ENCODE peak calls at places on chromosomes 1 and 21, in nine cellular contexts. One of them, this sample, is unnamed.

GRCh38 chr1:209549384-209550001 is 34.0 kb upstream of the CAMK1G start:
- DNase-seq in AG09309: no peak
- DNase-seq in dorsolateral prefrontal cortex: no peak
- DNase-seq in breast epithelium: no peak
- DNase-seq in T follicular helper cell: no peak
- DNase-seq in NCI-H1105 treated with DMSO at 0.1 percent for 48 hours: peak
- DNase-seq in GM12878: no peak
- DNase-seq in head of caudate nucleus: no peak
- DNase-seq in NCI-H187 treated with DMSO at 0.1 percent for 48 hours: no peak
- DNase-seq in this sample: no peak

GRCh38 chr1:208089151-208089550 is 155.0 kb downstream of the PLXNA2 start:
- DNase-seq in AG09309: no peak
- DNase-seq in dorsolateral prefrontal cortex: no peak
- DNase-seq in breast epithelium: no peak
- DNase-seq in T follicular helper cell: no peak
- DNase-seq in NCI-H1105 treated with DMSO at 0.1 percent for 48 hours: no peak
- DNase-seq in GM12878: no peak
- DNase-seq in head of caudate nucleus: no peak
- DNase-seq in NCI-H187 treated with DMSO at 0.1 percent for 48 hours: no peak
- DNase-seq in this sample: no peak

GRCh38 chr1:33153650-33154049 is 28.2 kb downstream of the TRIM62 start:
- DNase-seq in AG09309: no peak
- DNase-seq in dorsolateral prefrontal cortex: no peak
- DNase-seq in breast epithelium: no peak
- DNase-seq in T follicular helper cell: no peak
- DNase-seq in NCI-H1105 treated with DMSO at 0.1 percent for 48 hours: no peak
- DNase-seq in GM12878: no peak
- DNase-seq in head of caudate nucleus: no peak
- DNase-seq in NCI-H187 treated with DMSO at 0.1 percent for 48 hours: no peak
- DNase-seq in this sample: no peak

GRCh38 chr1:244046907-244047738 is 4.0 kb upstream of the ZBTB18 start:
- DNase-seq in AG09309: no peak
- DNase-seq in dorsolateral prefrontal cortex: no peak
- DNase-seq in breast epithelium: no peak
- DNase-seq in T follicular helper cell: peak
- DNase-seq in NCI-H1105 treated with DMSO at 0.1 percent for 48 hours: no peak
- DNase-seq in GM12878: peak
- DNase-seq in head of caudate nucleus: no peak
- DNase-seq in NCI-H187 treated with DMSO at 0.1 percent for 48 hours: no peak
- DNase-seq in this sample: peak

GRCh38 chr1:89724369-89725015 is 91.6 kb downstream of the LRRC8C start:
- DNase-seq in AG09309: no peak
- DNase-seq in dorsolateral prefrontal cortex: no peak
- DNase-seq in breast epithelium: no peak
- DNase-seq in T follicular helper cell: no peak
- DNase-seq in NCI-H1105 treated with DMSO at 0.1 percent for 48 hours: no peak
- DNase-seq in GM12878: peak
- DNase-seq in head of caudate nucleus: no peak
- DNase-seq in NCI-H187 treated with DMSO at 0.1 percent for 48 hours: no peak
- DNase-seq in this sample: no peak

GRCh38 chr21:21101911-21102310 is 103.7 kb downstream of the NCAM2 start:
- DNase-seq in AG09309: no peak
- DNase-seq in dorsolateral prefrontal cortex: no peak
- DNase-seq in breast epithelium: no peak
- DNase-seq in T follicular helper cell: no peak
- DNase-seq in NCI-H1105 treated with DMSO at 0.1 percent for 48 hours: peak
- DNase-seq in GM12878: no peak
- DNase-seq in head of caudate nucleus: no peak
- DNase-seq in NCI-H187 treated with DMSO at 0.1 percent for 48 hours: no peak
- DNase-seq in this sample: peak

GRCh38 chr1:233394860-233395717 is 67.6 kb downstream of the MAP3K21 start:
- DNase-seq in AG09309: peak
- DNase-seq in dorsolateral prefrontal cortex: no peak
- DNase-seq in breast epithelium: no peak
- DNase-seq in T follicular helper cell: no peak
- DNase-seq in NCI-H1105 treated with DMSO at 0.1 percent for 48 hours: peak
- DNase-seq in GM12878: no peak
- DNase-seq in head of caudate nucleus: no peak
- DNase-seq in NCI-H187 treated with DMSO at 0.1 percent for 48 hours: no peak
- DNase-seq in this sample: peak

GRCh38 chr1:197200468-197200899 is 54.0 kb upstream of the ASPM start:
- DNase-seq in AG09309: no peak
- DNase-seq in dorsolateral prefrontal cortex: no peak
- DNase-seq in breast epithelium: no peak
- DNase-seq in T follicular helper cell: no peak
- DNase-seq in NCI-H1105 treated with DMSO at 0.1 percent for 48 hours: peak
- DNase-seq in GM12878: no peak
- DNase-seq in head of caudate nucleus: peak
- DNase-seq in NCI-H187 treated with DMSO at 0.1 percent for 48 hours: no peak
- DNase-seq in this sample: peak

GRCh38 chr1:224666078-224666477 is 50.0 kb downstream of the CNIH3 start:
- DNase-seq in AG09309: no peak
- DNase-seq in dorsolateral prefrontal cortex: no peak
- DNase-seq in breast epithelium: no peak
- DNase-seq in T follicular helper cell: no peak
- DNase-seq in NCI-H1105 treated with DMSO at 0.1 percent for 48 hours: no peak
- DNase-seq in GM12878: no peak
- DNase-seq in head of caudate nucleus: no peak
- DNase-seq in NCI-H187 treated with DMSO at 0.1 percent for 48 hours: no peak
- DNase-seq in this sample: no peak

GRCh38 chr1:22665752-22666151 is 12.7 kb downstream of the C1QB start:
- DNase-seq in AG09309: no peak
- DNase-seq in dorsolateral prefrontal cortex: no peak
- DNase-seq in breast epithelium: no peak
- DNase-seq in T follicular helper cell: no peak
- DNase-seq in NCI-H1105 treated with DMSO at 0.1 percent for 48 hours: no peak
- DNase-seq in GM12878: no peak
- DNase-seq in head of caudate nucleus: no peak
- DNase-seq in NCI-H187 treated with DMSO at 0.1 percent for 48 hours: no peak
- DNase-seq in this sample: peak

GRCh38 chr1:41383094-41383852 is 22.0 kb downstream of the FOXO6 start:
- DNase-seq in AG09309: peak
- DNase-seq in dorsolateral prefrontal cortex: no peak
- DNase-seq in breast epithelium: no peak
- DNase-seq in T follicular helper cell: no peak
- DNase-seq in NCI-H1105 treated with DMSO at 0.1 percent for 48 hours: no peak
- DNase-seq in GM12878: no peak
- DNase-seq in head of caudate nucleus: no peak
- DNase-seq in NCI-H187 treated with DMSO at 0.1 percent for 48 hours: no peak
- DNase-seq in this sample: no peak

GRCh38 chr1:19704247-19705113 is 39.8 kb downstream of the HTR6 start:
- DNase-seq in AG09309: peak
- DNase-seq in dorsolateral prefrontal cortex: peak
- DNase-seq in breast epithelium: peak
- DNase-seq in T follicular helper cell: peak
- DNase-seq in NCI-H1105 treated with DMSO at 0.1 percent for 48 hours: peak
- DNase-seq in GM12878: no peak
- DNase-seq in head of caudate nucleus: peak
- DNase-seq in NCI-H187 treated with DMSO at 0.1 percent for 48 hours: no peak
- DNase-seq in this sample: peak

GRCh38 chr1:206589206-206589605 is 23.1 kb downstream of the EIF2D start:
- DNase-seq in AG09309: peak
- DNase-seq in dorsolateral prefrontal cortex: no peak
- DNase-seq in breast epithelium: no peak
- DNase-seq in T follicular helper cell: no peak
- DNase-seq in NCI-H1105 treated with DMSO at 0.1 percent for 48 hours: no peak
- DNase-seq in GM12878: no peak
- DNase-seq in head of caudate nucleus: no peak
- DNase-seq in NCI-H187 treated with DMSO at 0.1 percent for 48 hours: no peak
- DNase-seq in this sample: no peak

GRCh38 chr1:64038965-64039926 is 164.2 kb upstream of the UBE2U start:
- DNase-seq in AG09309: peak
- DNase-seq in dorsolateral prefrontal cortex: peak
- DNase-seq in breast epithelium: peak
- DNase-seq in T follicular helper cell: no peak
- DNase-seq in NCI-H1105 treated with DMSO at 0.1 percent for 48 hours: peak
- DNase-seq in GM12878: no peak
- DNase-seq in head of caudate nucleus: no peak
- DNase-seq in NCI-H187 treated with DMSO at 0.1 percent for 48 hours: no peak
- DNase-seq in this sample: peak

GRCh38 chr1:6365047-6365446 is 28.5 kb downstream of the ACOT7 start:
- DNase-seq in AG09309: no peak
- DNase-seq in dorsolateral prefrontal cortex: no peak
- DNase-seq in breast epithelium: no peak
- DNase-seq in T follicular helper cell: peak
- DNase-seq in NCI-H1105 treated with DMSO at 0.1 percent for 48 hours: no peak
- DNase-seq in GM12878: no peak
- DNase-seq in head of caudate nucleus: no peak
- DNase-seq in NCI-H187 treated with DMSO at 0.1 percent for 48 hours: no peak
- DNase-seq in this sample: no peak

GRCh38 chr1:243343970-243344749 is 88.3 kb downstream of the SDCCAG8 start:
- DNase-seq in AG09309: no peak
- DNase-seq in dorsolateral prefrontal cortex: no peak
- DNase-seq in breast epithelium: no peak
- DNase-seq in T follicular helper cell: no peak
- DNase-seq in NCI-H1105 treated with DMSO at 0.1 percent for 48 hours: peak
- DNase-seq in GM12878: peak
- DNase-seq in head of caudate nucleus: no peak
- DNase-seq in NCI-H187 treated with DMSO at 0.1 percent for 48 hours: no peak
- DNase-seq in this sample: peak

GRCh38 chr1:205358579-205358978 is 1.9 kb upstream of the KLHDC8A start:
- DNase-seq in AG09309: no peak
- DNase-seq in dorsolateral prefrontal cortex: no peak
- DNase-seq in breast epithelium: no peak
- DNase-seq in T follicular helper cell: no peak
- DNase-seq in NCI-H1105 treated with DMSO at 0.1 percent for 48 hours: no peak
- DNase-seq in GM12878: no peak
- DNase-seq in head of caudate nucleus: no peak
- DNase-seq in NCI-H187 treated with DMSO at 0.1 percent for 48 hours: no peak
- DNase-seq in this sample: no peak

GRCh38 chr1:8396912-8397406 is 79.0 kb downstream of the SLC45A1 start:
- DNase-seq in AG09309: peak
- DNase-seq in dorsolateral prefrontal cortex: no peak
- DNase-seq in breast epithelium: no peak
- DNase-seq in T follicular helper cell: no peak
- DNase-seq in NCI-H1105 treated with DMSO at 0.1 percent for 48 hours: no peak
- DNase-seq in GM12878: peak
- DNase-seq in head of caudate nucleus: no peak
- DNase-seq in NCI-H187 treated with DMSO at 0.1 percent for 48 hours: no peak
- DNase-seq in this sample: no peak

GRCh38 chr1:205047764-205048231 is 4.8 kb downstream of the CNTN2 start:
- DNase-seq in AG09309: no peak
- DNase-seq in dorsolateral prefrontal cortex: no peak
- DNase-seq in breast epithelium: no peak
- DNase-seq in T follicular helper cell: no peak
- DNase-seq in NCI-H1105 treated with DMSO at 0.1 percent for 48 hours: no peak
- DNase-seq in GM12878: no peak
- DNase-seq in head of caudate nucleus: no peak
- DNase-seq in NCI-H187 treated with DMSO at 0.1 percent for 48 hours: no peak
- DNase-seq in this sample: no peak

GRCh38 chr1:152880907-152881306 is 2.8 kb downstream of the SMCP start:
- DNase-seq in AG09309: no peak
- DNase-seq in dorsolateral prefrontal cortex: no peak
- DNase-seq in breast epithelium: no peak
- DNase-seq in T follicular helper cell: no peak
- DNase-seq in NCI-H1105 treated with DMSO at 0.1 percent for 48 hours: no peak
- DNase-seq in GM12878: peak
- DNase-seq in head of caudate nucleus: no peak
- DNase-seq in NCI-H187 treated with DMSO at 0.1 percent for 48 hours: no peak
- DNase-seq in this sample: no peak

GRCh38 chr1:41417746-41418145 is 56.5 kb downstream of the FOXO6 start:
- DNase-seq in AG09309: no peak
- DNase-seq in dorsolateral prefrontal cortex: no peak
- DNase-seq in breast epithelium: no peak
- DNase-seq in T follicular helper cell: no peak
- DNase-seq in NCI-H1105 treated with DMSO at 0.1 percent for 48 hours: no peak
- DNase-seq in GM12878: no peak
- DNase-seq in head of caudate nucleus: no peak
- DNase-seq in NCI-H187 treated with DMSO at 0.1 percent for 48 hours: no peak
- DNase-seq in this sample: no peak

GRCh38 chr1:56404066-56404465 is 175.3 kb downstream of the PLPP3 start:
- DNase-seq in AG09309: no peak
- DNase-seq in dorsolateral prefrontal cortex: no peak
- DNase-seq in breast epithelium: no peak
- DNase-seq in T follicular helper cell: no peak
- DNase-seq in NCI-H1105 treated with DMSO at 0.1 percent for 48 hours: no peak
- DNase-seq in GM12878: no peak
- DNase-seq in head of caudate nucleus: no peak
- DNase-seq in NCI-H187 treated with DMSO at 0.1 percent for 48 hours: no peak
- DNase-seq in this sample: no peak

GRCh38 chr1:70487910-70488665 is 77.0 kb downstream of the CTH start:
- DNase-seq in AG09309: no peak
- DNase-seq in dorsolateral prefrontal cortex: no peak
- DNase-seq in breast epithelium: no peak
- DNase-seq in T follicular helper cell: no peak
- DNase-seq in NCI-H1105 treated with DMSO at 0.1 percent for 48 hours: no peak
- DNase-seq in GM12878: peak
- DNase-seq in head of caudate nucleus: no peak
- DNase-seq in NCI-H187 treated with DMSO at 0.1 percent for 48 hours: no peak
- DNase-seq in this sample: peak

GRCh38 chr1:211579434-211580302 is 707 bp upstream of the SLC30A1 start:
- DNase-seq in AG09309: no peak
- DNase-seq in dorsolateral prefrontal cortex: peak
- DNase-seq in breast epithelium: no peak
- DNase-seq in T follicular helper cell: no peak
- DNase-seq in NCI-H1105 treated with DMSO at 0.1 percent for 48 hours: peak
- DNase-seq in GM12878: no peak
- DNase-seq in head of caudate nucleus: no peak
- DNase-seq in NCI-H187 treated with DMSO at 0.1 percent for 48 hours: no peak
- DNase-seq in this sample: peak

GRCh38 chr1:184883304-184883815 is 90.9 kb downstream of the NIBAN1 start:
- DNase-seq in AG09309: no peak
- DNase-seq in dorsolateral prefrontal cortex: no peak
- DNase-seq in breast epithelium: no peak
- DNase-seq in T follicular helper cell: no peak
- DNase-seq in NCI-H1105 treated with DMSO at 0.1 percent for 48 hours: no peak
- DNase-seq in GM12878: no peak
- DNase-seq in head of caudate nucleus: no peak
- DNase-seq in NCI-H187 treated with DMSO at 0.1 percent for 48 hours: no peak
- DNase-seq in this sample: no peak

GRCh38 chr1:31297273-31298247 is 728 bp downstream of the ZCCHC17 start:
- DNase-seq in AG09309: no peak
- DNase-seq in dorsolateral prefrontal cortex: peak
- DNase-seq in breast epithelium: no peak
- DNase-seq in T follicular helper cell: no peak
- DNase-seq in NCI-H1105 treated with DMSO at 0.1 percent for 48 hours: peak
- DNase-seq in GM12878: no peak
- DNase-seq in head of caudate nucleus: no peak
- DNase-seq in NCI-H187 treated with DMSO at 0.1 percent for 48 hours: no peak
- DNase-seq in this sample: peak

GRCh38 chr1:246703581-246703980 is 20.6 kb upstream of the SCCPDH start:
- DNase-seq in AG09309: no peak
- DNase-seq in dorsolateral prefrontal cortex: no peak
- DNase-seq in breast epithelium: no peak
- DNase-seq in T follicular helper cell: no peak
- DNase-seq in NCI-H1105 treated with DMSO at 0.1 percent for 48 hours: no peak
- DNase-seq in GM12878: no peak
- DNase-seq in head of caudate nucleus: no peak
- DNase-seq in NCI-H187 treated with DMSO at 0.1 percent for 48 hours: no peak
- DNase-seq in this sample: no peak

GRCh38 chr1:56494306-56494705 is 85.1 kb downstream of the PLPP3 start:
- DNase-seq in AG09309: no peak
- DNase-seq in dorsolateral prefrontal cortex: no peak
- DNase-seq in breast epithelium: no peak
- DNase-seq in T follicular helper cell: no peak
- DNase-seq in NCI-H1105 treated with DMSO at 0.1 percent for 48 hours: no peak
- DNase-seq in GM12878: no peak
- DNase-seq in head of caudate nucleus: no peak
- DNase-seq in NCI-H187 treated with DMSO at 0.1 percent for 48 hours: no peak
- DNase-seq in this sample: no peak

GRCh38 chr1:243503155-243503554 is 247.3 kb downstream of the SDCCAG8 start:
- DNase-seq in AG09309: no peak
- DNase-seq in dorsolateral prefrontal cortex: no peak
- DNase-seq in breast epithelium: no peak
- DNase-seq in T follicular helper cell: no peak
- DNase-seq in NCI-H1105 treated with DMSO at 0.1 percent for 48 hours: no peak
- DNase-seq in GM12878: no peak
- DNase-seq in head of caudate nucleus: no peak
- DNase-seq in NCI-H187 treated with DMSO at 0.1 percent for 48 hours: no peak
- DNase-seq in this sample: no peak

GRCh38 chr1:205922314-205922713 is 20.9 kb downstream of the SLC26A9 start:
- DNase-seq in AG09309: no peak
- DNase-seq in dorsolateral prefrontal cortex: no peak
- DNase-seq in breast epithelium: no peak
- DNase-seq in T follicular helper cell: no peak
- DNase-seq in NCI-H1105 treated with DMSO at 0.1 percent for 48 hours: no peak
- DNase-seq in GM12878: no peak
- DNase-seq in head of caudate nucleus: no peak
- DNase-seq in NCI-H187 treated with DMSO at 0.1 percent for 48 hours: no peak
- DNase-seq in this sample: no peak

GRCh38 chr1:199780948-199781347 is 246.6 kb upstream of the NR5A2 start:
- DNase-seq in AG09309: no peak
- DNase-seq in dorsolateral prefrontal cortex: no peak
- DNase-seq in breast epithelium: no peak
- DNase-seq in T follicular helper cell: no peak
- DNase-seq in NCI-H1105 treated with DMSO at 0.1 percent for 48 hours: no peak
- DNase-seq in GM12878: no peak
- DNase-seq in head of caudate nucleus: no peak
- DNase-seq in NCI-H187 treated with DMSO at 0.1 percent for 48 hours: no peak
- DNase-seq in this sample: no peak